ENCODE peak calls at places on chromosomes 11 and 22, in seven cellular contexts. One of them, this sample, is unnamed.

GRCh38 chr11:107598225-107599139 is 7.5 kb downstream of the ELMOD1 start:
- DNase-seq in suprapubic skin: no peak
- DNase-seq in EL: peak; percentile 13
- DNase-seq in NCI-H1105: no peak
- DNase-seq in astrocyte of the hippocampus: peak; percentile 51
- DNase-seq in lower leg skin: no peak
- DNase-seq in glutamatergic neuron: peak; percentile 33
- DNase-seq in this sample: no peak

GRCh38 chr11:17734986-17735822 is 623 bp downstream of the KCNC1 start:
- DNase-seq in NCI-H1105: peak; percentile 41
- DNase-seq in lower leg skin: no peak
- DNase-seq in astrocyte of the hippocampus: peak; percentile 94
- DNase-seq in EL: peak; percentile 68
- DNase-seq in suprapubic skin: peak; percentile 40
- DNase-seq in glutamatergic neuron: peak; percentile 69
- DNase-seq in this sample: no peak

GRCh38 chr11:126282361-126282741 is 542 bp upstream of the TIRAP start:
- DNase-seq in EL: peak; percentile 36
- DNase-seq in glutamatergic neuron: peak; percentile 47
- DNase-seq in astrocyte of the hippocampus: peak; percentile 66
- DNase-seq in NCI-H1105: peak; percentile 34
- DNase-seq in suprapubic skin: no peak
- DNase-seq in lower leg skin: no peak
- DNase-seq in this sample: peak; percentile 69

GRCh38 chr11:8199676-8200075 is 30.9 kb upstream of the RIC3 start:
- DNase-seq in astrocyte of the hippocampus: no peak
- DNase-seq in suprapubic skin: no peak
- DNase-seq in NCI-H1105: no peak
- DNase-seq in glutamatergic neuron: no peak
- DNase-seq in EL: no peak
- DNase-seq in lower leg skin: peak; percentile 71
- DNase-seq in this sample: no peak

GRCh38 chr11:92911478-92911877 is 58.0 kb upstream of the MTNR1B start:
- DNase-seq in NCI-H1105: peak; percentile 69
- DNase-seq in suprapubic skin: no peak
- DNase-seq in glutamatergic neuron: no peak
- DNase-seq in EL: no peak
- DNase-seq in lower leg skin: no peak
- DNase-seq in astrocyte of the hippocampus: no peak
- DNase-seq in this sample: no peak

GRCh38 chr11:126515501-126515900 is 160.0 kb downstream of the ST3GAL4 start:
- DNase-seq in astrocyte of the hippocampus: no peak
- DNase-seq in lower leg skin: no peak
- DNase-seq in glutamatergic neuron: no peak
- DNase-seq in suprapubic skin: no peak
- DNase-seq in EL: no peak
- DNase-seq in NCI-H1105: no peak
- DNase-seq in this sample: no peak

GRCh38 chr11:85857098-85857497 is 1.9 kb downstream of the CCDC83 start:
- DNase-seq in glutamatergic neuron: no peak
- DNase-seq in NCI-H1105: no peak
- DNase-seq in astrocyte of the hippocampus: no peak
- DNase-seq in suprapubic skin: no peak
- DNase-seq in lower leg skin: no peak
- DNase-seq in EL: no peak
- DNase-seq in this sample: no peak

GRCh38 chr11:44763111-44763820 is 36.5 kb downstream of the TSPAN18 start:
- DNase-seq in glutamatergic neuron: no peak
- DNase-seq in astrocyte of the hippocampus: peak; percentile 56
- DNase-seq in NCI-H1105: no peak
- DNase-seq in lower leg skin: peak; percentile 60
- DNase-seq in suprapubic skin: no peak
- DNase-seq in EL: no peak
- DNase-seq in this sample: no peak

GRCh38 chr11:13210424-13210823 is 67.2 kb upstream of the BMAL1 start:
- DNase-seq in NCI-H1105: peak; percentile 76
- DNase-seq in suprapubic skin: no peak
- DNase-seq in EL: peak; percentile 79
- DNase-seq in astrocyte of the hippocampus: peak; percentile 91
- DNase-seq in glutamatergic neuron: peak; percentile 46
- DNase-seq in lower leg skin: no peak
- DNase-seq in this sample: peak; percentile 84

GRCh38 chr11:75558939-75559843 is 2.9 kb upstream of the SERPINH1 start:
- DNase-seq in EL: peak; percentile 71
- DNase-seq in lower leg skin: no peak
- DNase-seq in astrocyte of the hippocampus: peak; percentile 86
- DNase-seq in NCI-H1105: no peak
- DNase-seq in suprapubic skin: no peak
- DNase-seq in glutamatergic neuron: no peak
- DNase-seq in this sample: no peak

GRCh38 chr11:68683952-68684384 is 376 bp upstream of the GAL start:
- DNase-seq in astrocyte of the hippocampus: no peak
- DNase-seq in NCI-H1105: no peak
- DNase-seq in lower leg skin: no peak
- DNase-seq in EL: no peak
- DNase-seq in glutamatergic neuron: peak; percentile 20
- DNase-seq in suprapubic skin: no peak
- DNase-seq in this sample: no peak

GRCh38 chr11:45278721-45279120 is 7.4 kb downstream of the SYT13 start:
- DNase-seq in astrocyte of the hippocampus: no peak
- DNase-seq in lower leg skin: no peak
- DNase-seq in NCI-H1105: peak; percentile 3
- DNase-seq in EL: no peak
- DNase-seq in glutamatergic neuron: no peak
- DNase-seq in suprapubic skin: no peak
- DNase-seq in this sample: no peak

GRCh38 chr11:108207683-108208060 is 14.8 kb downstream of the NPAT start:
- DNase-seq in suprapubic skin: no peak
- DNase-seq in glutamatergic neuron: no peak
- DNase-seq in EL: no peak
- DNase-seq in lower leg skin: no peak
- DNase-seq in NCI-H1105: no peak
- DNase-seq in astrocyte of the hippocampus: no peak
- DNase-seq in this sample: no peak

GRCh38 chr11:9927670-9928069 is 263.8 kb downstream of the SWAP70 start:
- DNase-seq in astrocyte of the hippocampus: no peak
- DNase-seq in glutamatergic neuron: no peak
- DNase-seq in EL: no peak
- DNase-seq in lower leg skin: no peak
- DNase-seq in NCI-H1105: no peak
- DNase-seq in suprapubic skin: no peak
- DNase-seq in this sample: no peak

GRCh38 chr11:18721576-18722292 is 4.3 kb downstream of the IGSF22 start:
- DNase-seq in glutamatergic neuron: peak; percentile 62
- DNase-seq in EL: peak; percentile 60
- DNase-seq in lower leg skin: peak; percentile 91
- DNase-seq in astrocyte of the hippocampus: peak; percentile 72
- DNase-seq in suprapubic skin: no peak
- DNase-seq in NCI-H1105: peak; percentile 43
- DNase-seq in this sample: peak; percentile 66

GRCh38 chr22:28241637-28242290 is 322.7 kb upstream of the PITPNB start:
- DNase-seq in suprapubic skin: no peak
- DNase-seq in EL: no peak
- DNase-seq in glutamatergic neuron: no peak
- DNase-seq in NCI-H1105: no peak
- DNase-seq in astrocyte of the hippocampus: no peak
- DNase-seq in lower leg skin: no peak
- DNase-seq in this sample: no peak

GRCh38 chr22:41257696-41258095 is 17.0 kb upstream of the CHADL start:
- DNase-seq in suprapubic skin: no peak
- DNase-seq in lower leg skin: no peak
- DNase-seq in EL: no peak
- DNase-seq in astrocyte of the hippocampus: no peak
- DNase-seq in NCI-H1105: no peak
- DNase-seq in glutamatergic neuron: no peak
- DNase-seq in this sample: no peak

GRCh38 chr11:134510641-134511040 is 98.6 kb upstream of the B3GAT1 start:
- DNase-seq in astrocyte of the hippocampus: no peak
- DNase-seq in glutamatergic neuron: no peak
- DNase-seq in suprapubic skin: peak; percentile 46
- DNase-seq in lower leg skin: peak; percentile 61
- DNase-seq in EL: no peak
- DNase-seq in NCI-H1105: no peak
- DNase-seq in this sample: no peak

GRCh38 chr11:69649576-69649900 is 8.6 kb downstream of the CCND1 start:
- DNase-seq in glutamatergic neuron: no peak
- DNase-seq in lower leg skin: no peak
- DNase-seq in suprapubic skin: no peak
- DNase-seq in EL: no peak
- DNase-seq in NCI-H1105: no peak
- DNase-seq in astrocyte of the hippocampus: no peak
- DNase-seq in this sample: no peak

This sample was measured in Ammon's horn.